ENCODE peak calls at places on chromosomes 1 and 21, in four cellular contexts. U is naive thymus-derived CD4-positive, alpha-beta T cell; A is right cardiac atrium; W is effector memory CD4-positive, alpha-beta T cell. V is an unnamed sample. For H3K27me3 and H3K4me1, the result is how much of the 10 kb centered on the place peaks cover.

GRCh38 chr1:109802136-109802900 is 38.6 kb upstream of the EPS8L3 start:
- DNase-seq in W (peak), A (peak), U (peak), V (peak)

GRCh38 chr21:41973427-41973831 is 19.6 kb upstream of the C2CD2 start:
- DNase-seq in U (no peak), W (no peak), A (no peak), V (no peak)

GRCh38 chr1:194535369-194535768 is 1349.0 kb upstream of the B3GALT2 start:
- DNase-seq in W (no peak), A (peak), U (no peak), V (no peak)

GRCh38 chr1:230713915-230714764 is at the start of gene AGT:
- DNase-seq in U (no peak), W (no peak), A (peak), V (no peak)

GRCh38 chr1:93753766-93754763 is 72.4 kb upstream of the BCAR3 start:
- DNase-seq in W (no peak), A (peak), U (no peak), V (no peak)

GRCh38 chr1:18907021-18907913 is 4.9 kb upstream of the ALDH4A1 start:
- DNase-seq in A (peak), U (peak), W (peak), V (peak)

GRCh38 chr1:43836267-43836951 is 97.2 kb upstream of the ARTN start:
- DNase-seq in A (peak), W (peak), U (peak), V (peak)

GRCh38 chr1:32948082-32948722 is 16.4 kb downstream of the RNF19B start:
- DNase-seq in U (no peak), W (no peak), A (no peak), V (no peak)

GRCh38 chr1:154987326-154987725 is 4.2 kb downstream of the FLAD1 start:
- DNase-seq in U (no peak), A (no peak), W (no peak), V (no peak)

GRCh38 chr21:33014331-33014730 is 11.4 kb upstream of the OLIG2 start:
- DNase-seq in U (no peak), A (no peak), W (no peak), V (no peak)

GRCh38 chr1:172246521-172247390 is 173.7 kb upstream of the C1orf105 start:
- DNase-seq in A (no peak), W (no peak), U (no peak), V (no peak)

GRCh38 chr1:212596798-212597197 is 11.8 kb upstream of the ATF3 start:
- DNase-seq in U (no peak), W (no peak), A (no peak), V (no peak)

GRCh38 chr1:28130901-28131300 is 42.5 kb upstream of the EYA3 start:
- DNase-seq in W (no peak), A (no peak), U (no peak), V (no peak)

GRCh38 chr21:33848252-33848953 is 67.2 kb downstream of the ATP5PO start:
- DNase-seq in W (no peak), U (no peak), A (no peak), V (no peak)

GRCh38 chr1:17633654-17634053 is 94.2 kb downstream of the ARHGEF10L start:
- DNase-seq in A (no peak), W (no peak), U (no peak), V (no peak)

GRCh38 chr1:9244501-9245229 is 10.1 kb downstream of the H6PD start:
- DNase-seq in A (no peak), W (no peak), U (no peak), V (no peak)

GRCh38 chr1:175839678-175840669 is 96.6 kb upstream of the TNR start:
- DNase-seq in W (no peak), A (no peak), U (no peak), V (no peak)

GRCh38 chr1:21325231-21325718 is 35.0 kb upstream of the ECE1 start:
- DNase-seq in A (peak), U (no peak), W (no peak), V (no peak)

GRCh38 chr1:35432231-35432630 is 125.0 kb downstream of the KIAA0319L start:
- DNase-seq in A (no peak), W (no peak), U (no peak), V (no peak)

GRCh38 chr1:110916669-110917306 is 43.8 kb downstream of the CD53 start:
- DNase-seq in W (no peak), A (no peak), U (peak), V (peak)

GRCh38 chr1:90721210-90722194 is 4.4 kb upstream of the BARHL2 start:
- DNase-seq in A (peak), U (peak), W (peak), V (peak)

GRCh38 chr1:16434501-16434900 is 2.7 kb downstream of the SPATA21 start:
- DNase-seq in U (no peak), A (no peak), W (no peak), V (no peak)

GRCh38 chr1:201912832-201913231 is 24.1 kb downstream of the SHISA4 start:
- DNase-seq in U (no peak), A (peak), W (no peak), V (no peak)

GRCh38 chr1:100657876-100658715 is 61.4 kb upstream of the VCAM1 start:
- DNase-seq in W (no peak), A (no peak), U (no peak), V (no peak)

GRCh38 chr1:228016181-228016510 is 9.3 kb downstream of the WNT3A start:
- DNase-seq in W (no peak), A (no peak), U (no peak), V (no peak)

GRCh38 chr1:179889619-179890018 is 7.5 kb downstream of the TOR1AIP1 start:
- DNase-seq in U (no peak), W (no peak), A (no peak), V (no peak)

GRCh38 chr1:6494627-6495026 is 3.2 kb upstream of the PLEKHG5 start:
- DNase-seq in W (no peak), U (no peak), A (no peak), V (no peak)

GRCh38 chr1:214552174-214552608 is 789 bp upstream of the PTPN14 start:
- DNase-seq in U (no peak), W (no peak), A (peak), V (no peak)

GRCh38 chr1:236103646-236104218 is 38.6 kb upstream of the GPR137B start:
- DNase-seq in U (peak), W (peak), A (peak), V (peak)

GRCh38 chr1:94792876-94793605 is 27.1 kb upstream of the SLC44A3 start:
- DNase-seq in A (no peak), U (no peak), W (no peak), V (no peak)

GRCh38 chr1:205286335-205286950 is 35.1 kb downstream of the NUAK2 start:
- DNase-seq in U (peak), W (peak), A (no peak), V (peak)

GRCh38 chr1:166865931-166866330 is 10.1 kb downstream of the TADA1 start:
- DNase-seq in W (no peak), A (peak), U (no peak), V (no peak)

GRCh38 chr1:77220687-77221463 is 1.6 kb upstream of the PIGK start:
- DNase-seq in W (no peak), U (no peak), A (no peak), V (no peak)

GRCh38 chr1:21175324-21175669 is 1.4 kb downstream of the EIF4G3 start:
- DNase-seq in U (no peak), W (peak), A (peak), V (peak)

GRCh38 chr1:100703716-100704115 is 15.8 kb upstream of the VCAM1 start:
- DNase-seq in W (no peak), A (no peak), U (no peak), V (no peak)

GRCh38 chr1:3312894-3313578 is 141.4 kb upstream of the ARHGEF16 start:
- DNase-seq in W (no peak), U (peak), A (peak), V (no peak)

GRCh38 chr1:53462769-53463501 is 3.7 kb downstream of the DMRTB1 start:
- DNase-seq in U (no peak), W (no peak), A (no peak), V (no peak)

GRCh38 chr21:44038063-44038462 is 26.0 kb downstream of the TRAPPC10 start:
- DNase-seq in U (no peak), A (no peak), W (no peak), V (no peak)

GRCh38 chr21:37139154-37139553 is 66.1 kb downstream of the TTC3 start:
- DNase-seq in W (no peak), A (no peak), U (no peak), V (no peak)

GRCh38 chr1:41882068-41882477 is 36.6 kb downstream of the HIVEP3 start:
- DNase-seq in U (no peak), A (no peak), W (no peak), V (no peak)

GRCh38 chr1:41883507-41883906 is 35.2 kb downstream of the HIVEP3 start:
- DNase-seq in U (no peak), W (no peak), A (peak), V (no peak)

GRCh38 chr1:41880261-41880660 is 38.5 kb downstream of the HIVEP3 start:
- DNase-seq in W (no peak), A (no peak), U (no peak), V (no peak)

GRCh38 chr1:41882496-41882895 is 36.2 kb downstream of the HIVEP3 start:
- DNase-seq in W (no peak), U (no peak), A (no peak), V (no peak)

GRCh38 chr1:41880951-41881885 is 37.5 kb downstream of the HIVEP3 start:
- DNase-seq in W (no peak), U (no peak), A (no peak), V (no peak)
- H3K27me3 ChIP-seq in W (under half), U (under half), A (under half), V (under half)

GRCh38 chr21:24995206-24995605 is 612.1 kb downstream of the MRPL39 start:
- DNase-seq in A (no peak), U (no peak), W (no peak), V (no peak)
- H3K4me1 ChIP-seq in A (under half), U (under half), W (under half), V (under half)

GRCh38 chr1:226656201-226656600 is 82.9 kb downstream of the ITPKB start:
- DNase-seq in U (no peak), A (peak), W (no peak), V (no peak)

GRCh38 chr1:226654508-226655124 is 84.5 kb downstream of the ITPKB start:
- DNase-seq in W (no peak), U (no peak), A (no peak), V (no peak)

GRCh38 chr1:226654046-226654445 is 85.0 kb downstream of the ITPKB start:
- DNase-seq in A (peak), U (no peak), W (no peak), V (no peak)

GRCh38 chr1:226656601-226657277 is 82.3 kb downstream of the ITPKB start:
- DNase-seq in U (no peak), W (no peak), A (peak), V (peak)

GRCh38 chr1:226655251-226656163 is 83.6 kb downstream of the ITPKB start:
- DNase-seq in U (no peak), A (peak), W (no peak), V (no peak)
- H3K27ac ChIP-seq in U (no peak), A (no peak), W (no peak), V (no peak)

GRCh38 chr1:156926175-156926574 is 5.7 kb downstream of the LRRC71 start:
- DNase-seq in U (no peak), A (peak), W (no peak), V (no peak)
- H3K27me3 ChIP-seq in U (under half), A (under half), W (half or more), V (under half)

V was measured in CD4-positive, CD25-positive, alpha-beta regulatory T cell.